ENCODE peak calls at places on chromosomes 5 and 9, in ten cellular contexts. X is fibroblast of mammary gland; L is left lung; G is brain microvascular endothelial cell; E is psoas muscle; F is AG09309; Y is A549; Q is CD8-positive, alpha-beta T cell; I is HFF-Myc; D is ovary. K is an unnamed sample.

GRCh38 chr5:141513627-141514329 is 24.9 kb downstream of the PCDHGC5 start:
- DNase-seq in X (peak; percentile 92), L (peak; percentile 87), G (peak; percentile 89), E (peak; percentile 80), F (peak; percentile 76), Y (no peak), Q (peak; percentile 55), I (peak; percentile 74), D (peak; percentile 85), K (peak; percentile 86)

GRCh38 chr9:70551391-70551790 is 136.9 kb upstream of the KLF9 start:
- DNase-seq in X (no peak), L (no peak), G (no peak), E (no peak), F (no peak), Y (no peak), Q (no peak), I (no peak), D (no peak), K (no peak)

GRCh38 chr5:65041296-65042158 is 272.8 kb downstream of the CWC27 start:
- DNase-seq in X (peak; percentile 81), L (no peak), G (no peak), E (no peak), F (no peak), Y (no peak), Q (no peak), I (no peak), D (no peak), K (peak; percentile 59)

GRCh38 chr5:118196229-118196628 is 792.1 kb downstream of the DTWD2 start:
- DNase-seq in X (no peak), L (no peak), G (no peak), E (no peak), F (no peak), Y (no peak), Q (no peak), I (no peak), D (no peak), K (no peak)

GRCh38 chr9:71769175-71770165 is 1.2 kb upstream of the CEMIP2 start:
- DNase-seq in X (peak; percentile 50), L (peak; percentile 94), G (no peak), E (peak; percentile 86), F (no peak), Y (peak; percentile 49), Q (peak; percentile 76), I (no peak), D (peak; percentile 63), K (peak; percentile 52)

GRCh38 chr5:142376001-142376400 is 51.2 kb upstream of the SPRY4 start:
- DNase-seq in X (no peak), L (no peak), G (no peak), E (no peak), F (no peak), Y (no peak), Q (no peak), I (no peak), D (no peak), K (no peak)

GRCh38 chr5:119820608-119821007 is 191.2 kb downstream of the FAM170A start:
- DNase-seq in X (no peak), L (no peak), G (no peak), E (no peak), F (no peak), Y (no peak), Q (no peak), I (no peak), D (no peak), K (no peak)

GRCh38 chr5:151031554-151031953 is 11.2 kb downstream of the GPX3 start:
- DNase-seq in X (no peak), L (peak; percentile 38), G (no peak), E (no peak), F (no peak), Y (no peak), Q (no peak), I (no peak), D (peak; percentile 21), K (no peak)

GRCh38 chr9:95815153-95815552 is 60.3 kb upstream of the ERCC6L2 start:
- DNase-seq in X (peak; percentile 81), L (no peak), G (peak; percentile 35), E (no peak), F (no peak), Y (no peak), Q (no peak), I (peak; percentile 65), D (no peak), K (no peak)

GRCh38 chr5:144391044-144391443 is 220.4 kb downstream of the KCTD16 start:
- DNase-seq in X (no peak), L (no peak), G (no peak), E (no peak), F (no peak), Y (no peak), Q (no peak), I (no peak), D (no peak), K (no peak)

GRCh38 chr9:125436613-125437443 is 175.2 kb downstream of the GAPVD1 start:
- DNase-seq in X (no peak), L (no peak), G (no peak), E (no peak), F (no peak), Y (no peak), Q (no peak), I (no peak), D (peak; percentile 11), K (no peak)

DNA sequence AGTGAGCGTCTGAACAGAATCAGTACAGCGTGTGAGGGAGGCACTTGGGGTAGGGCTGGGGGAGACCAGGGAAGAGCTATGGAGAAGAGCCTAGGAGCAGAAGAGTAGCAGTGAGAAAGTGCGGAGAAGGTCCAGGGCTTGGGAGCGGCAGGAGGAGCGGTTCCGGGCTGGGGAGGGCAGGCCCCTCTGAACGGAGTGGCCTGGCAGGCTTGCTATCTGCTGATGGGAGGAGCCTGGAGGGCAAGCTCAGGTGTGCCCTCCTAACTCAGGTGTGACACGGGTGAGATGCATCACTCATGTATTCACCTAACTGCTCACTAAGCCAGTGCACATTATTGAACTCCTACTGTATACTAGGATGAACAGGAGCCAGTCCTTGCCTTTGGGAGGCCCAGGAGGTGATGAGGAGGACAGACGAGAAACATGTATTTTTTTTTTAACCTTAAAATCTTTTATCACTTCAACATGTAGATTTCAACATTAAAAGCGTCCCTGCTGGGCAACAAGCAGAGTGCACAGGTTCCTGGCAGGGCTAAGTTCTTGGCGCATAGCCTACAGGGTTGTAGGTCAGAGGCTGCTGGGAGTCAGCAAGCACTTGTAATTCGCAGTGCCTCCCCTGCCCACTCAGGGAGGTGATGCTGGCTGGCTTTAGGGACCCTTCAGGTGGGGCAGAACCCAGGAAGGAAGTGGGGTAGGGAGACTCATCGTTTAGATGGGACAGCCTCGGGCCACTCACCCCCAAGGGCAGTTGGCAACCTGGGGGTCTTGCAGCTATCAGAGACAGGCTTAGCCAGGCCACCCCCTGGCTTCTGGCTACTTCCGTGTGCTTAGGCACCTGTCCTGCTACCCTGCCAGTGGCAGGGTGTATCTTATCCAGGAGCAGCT is 55.5 kb downstream of the TMOD1 start:
- DNase-seq in X (no peak), L (no peak), G (no peak), E (peak; percentile 40), F (no peak), Y (no peak), Q (no peak), I (no peak), D (peak; percentile 87), K (no peak)
- TF ChIP-seq CTCF in X (no peak), L (no peak), G (no peak), E (no peak), F (no peak), Y (no peak), Q (no peak), I (no peak), D (peak; percentile 29), K (no peak)

GRCh38 chr9:33524431-33524947 is 438 bp downstream of the ANKRD18B start:
- DNase-seq in X (no peak), L (no peak), G (no peak), E (no peak), F (no peak), Y (no peak), Q (peak; percentile 5), I (no peak), D (no peak), K (no peak)
- H3K4me3 ChIP-seq in X (peak overlapping the region; percentile 46), L (no peak overlapping the region), G (peak overlapping the region; percentile 73), E (peak overlapping the region; percentile 62), F (peak overlapping the region; percentile 39), Y (peak overlapping the region; percentile 68), Q (peak overlapping the region; percentile 48), I (peak overlapping the region; percentile 50), D (no peak overlapping the region), K (peak overlapping the region; percentile 45)

DNA sequence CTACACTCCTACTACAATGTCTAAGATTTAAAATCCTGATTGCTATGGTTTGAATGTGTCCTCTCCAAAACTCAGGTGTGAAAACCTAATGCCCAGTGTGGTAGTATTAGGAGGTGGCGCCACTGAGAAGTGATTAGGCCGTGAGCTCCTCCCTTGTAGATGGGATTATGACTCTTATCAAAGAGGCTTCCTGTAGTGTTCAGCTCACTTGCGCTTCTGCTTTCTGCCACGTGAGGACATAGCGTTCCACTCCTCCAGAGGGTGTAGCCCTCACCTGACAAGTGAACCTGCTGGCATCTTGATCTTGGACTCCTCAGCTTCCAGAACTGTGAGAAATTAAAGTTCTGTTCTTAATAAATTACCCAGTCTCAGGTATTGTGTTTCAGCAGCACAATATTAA is 33.0 kb upstream of the WHRN start:
- DNase-seq in X (no peak), L (no peak), G (no peak), E (no peak), F (no peak), Y (no peak), Q (peak; percentile 14), I (no peak), D (no peak), K (no peak)
- TF ChIP-seq CTCF in X (no peak), L (no peak), G (peak; percentile 21), E (no peak), F (no peak), Y (peak; percentile 27), Q (no peak), I (no peak), D (no peak), K (no peak)

DNA sequence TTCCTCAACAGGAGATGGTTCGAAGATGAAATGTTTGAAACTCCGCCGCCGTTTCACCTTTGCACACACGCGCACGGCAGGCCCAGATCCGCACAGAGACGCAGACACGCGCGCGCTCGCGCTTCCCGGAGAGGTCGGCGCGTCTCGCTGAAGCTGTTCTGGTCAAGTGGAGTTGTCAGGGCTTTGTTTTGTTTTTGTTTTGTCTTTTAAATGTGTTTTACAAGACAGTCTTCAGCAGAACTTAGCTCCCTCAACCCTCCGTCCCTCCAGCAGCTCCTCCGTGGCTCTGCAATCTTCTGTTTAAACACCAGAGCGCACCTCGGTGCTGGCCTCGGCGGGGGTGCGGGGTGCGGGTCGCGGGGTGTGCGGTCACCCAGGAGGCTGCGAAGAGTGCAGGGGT is 5.3 kb upstream of the IRX2 start:
- DNase-seq in X (no peak), L (no peak), G (no peak), E (no peak), F (no peak), Y (no peak), Q (no peak), I (no peak), D (no peak), K (peak; percentile 36)
- H3K4me3 ChIP-seq in X (peak overlapping the region; percentile 54), L (peak overlapping the region; percentile 22), G (peak overlapping the region; percentile 12), E (peak overlapping the region; percentile 39), F (peak overlapping the region; percentile 37), Y (peak overlapping the region; percentile 50), Q (no peak overlapping the region), I (peak overlapping the region; percentile 39), D (no peak overlapping the region), K (peak overlapping the region; percentile 73)